ENCODE peak calls at places on chromosomes 1 and 21, in six cellular contexts. One of them, this sample, is unnamed.

GRCh38 chr1:7621334-7622219 is 149.5 kb upstream of the VAMP3 start:
- DNase-seq in nephron progenitor cell: peak; percentile 1
- DNase-seq in activated T-helper 1 cell treated with Interleukin-2 at 50 U/mL for 16 hours: no peak
- DNase-seq in adipocyte: no peak
- DNase-seq in activated CD8-positive, alpha-beta memory T cell treated with anti-CD3 and anti-CD28 coated beads for 4 hours: no peak
- DNase-seq in AG04449: no peak
- DNase-seq in this sample: no peak

GRCh38 chr1:214187152-214187900 is 93.6 kb upstream of the SMYD2 start:
- DNase-seq in nephron progenitor cell: peak; percentile 56
- DNase-seq in activated T-helper 1 cell treated with Interleukin-2 at 50 U/mL for 16 hours: no peak
- DNase-seq in adipocyte: peak; percentile 9
- DNase-seq in activated CD8-positive, alpha-beta memory T cell treated with anti-CD3 and anti-CD28 coated beads for 4 hours: no peak
- DNase-seq in AG04449: no peak
- DNase-seq in this sample: no peak

GRCh38 chr1:53625049-53625448 is 113.9 kb downstream of the GLIS1 start:
- DNase-seq in nephron progenitor cell: no peak
- DNase-seq in activated T-helper 1 cell treated with Interleukin-2 at 50 U/mL for 16 hours: no peak
- DNase-seq in adipocyte: peak; percentile 58
- DNase-seq in activated CD8-positive, alpha-beta memory T cell treated with anti-CD3 and anti-CD28 coated beads for 4 hours: no peak
- DNase-seq in AG04449: no peak
- DNase-seq in this sample: no peak

GRCh38 chr1:196732526-196732925 is 42.1 kb upstream of the CFHR3 start:
- DNase-seq in nephron progenitor cell: no peak
- DNase-seq in activated T-helper 1 cell treated with Interleukin-2 at 50 U/mL for 16 hours: no peak
- DNase-seq in adipocyte: no peak
- DNase-seq in activated CD8-positive, alpha-beta memory T cell treated with anti-CD3 and anti-CD28 coated beads for 4 hours: no peak
- DNase-seq in AG04449: no peak
- DNase-seq in this sample: no peak

GRCh38 chr1:70044832-70045231 is 160.5 kb downstream of the LRRC40 start:
- DNase-seq in nephron progenitor cell: no peak
- DNase-seq in activated T-helper 1 cell treated with Interleukin-2 at 50 U/mL for 16 hours: no peak
- DNase-seq in adipocyte: peak; percentile 34
- DNase-seq in activated CD8-positive, alpha-beta memory T cell treated with anti-CD3 and anti-CD28 coated beads for 4 hours: no peak
- DNase-seq in AG04449: peak; percentile 33
- DNase-seq in this sample: no peak

GRCh38 chr1:9459784-9460407 is 79.4 kb upstream of the SLC25A33 start:
- DNase-seq in nephron progenitor cell: no peak
- DNase-seq in activated T-helper 1 cell treated with Interleukin-2 at 50 U/mL for 16 hours: no peak
- DNase-seq in adipocyte: no peak
- DNase-seq in activated CD8-positive, alpha-beta memory T cell treated with anti-CD3 and anti-CD28 coated beads for 4 hours: no peak
- DNase-seq in AG04449: no peak
- DNase-seq in this sample: no peak

GRCh38 chr1:92493139-92493538 is 6.4 kb upstream of the GFI1 start:
- DNase-seq in nephron progenitor cell: no peak
- DNase-seq in activated T-helper 1 cell treated with Interleukin-2 at 50 U/mL for 16 hours: no peak
- DNase-seq in adipocyte: no peak
- DNase-seq in activated CD8-positive, alpha-beta memory T cell treated with anti-CD3 and anti-CD28 coated beads for 4 hours: no peak
- DNase-seq in AG04449: no peak
- DNase-seq in this sample: no peak

GRCh38 chr1:97050501-97050900 is 328.9 kb downstream of the PTBP2 start:
- DNase-seq in nephron progenitor cell: no peak
- DNase-seq in activated T-helper 1 cell treated with Interleukin-2 at 50 U/mL for 16 hours: no peak
- DNase-seq in adipocyte: peak; percentile 47
- DNase-seq in activated CD8-positive, alpha-beta memory T cell treated with anti-CD3 and anti-CD28 coated beads for 4 hours: no peak
- DNase-seq in AG04449: no peak
- DNase-seq in this sample: peak; percentile 19

GRCh38 chr21:35614412-35614901 is 445.9 kb downstream of the SETD4 start:
- DNase-seq in nephron progenitor cell: no peak
- DNase-seq in activated T-helper 1 cell treated with Interleukin-2 at 50 U/mL for 16 hours: no peak
- DNase-seq in adipocyte: peak; percentile 32
- DNase-seq in activated CD8-positive, alpha-beta memory T cell treated with anti-CD3 and anti-CD28 coated beads for 4 hours: no peak
- DNase-seq in AG04449: no peak
- DNase-seq in this sample: no peak

GRCh38 chr1:212950243-212951057 is at the start of gene VASH2:
- DNase-seq in nephron progenitor cell: peak; percentile 90
- DNase-seq in activated T-helper 1 cell treated with Interleukin-2 at 50 U/mL for 16 hours: peak; percentile 7
- DNase-seq in adipocyte: peak; percentile 96
- DNase-seq in activated CD8-positive, alpha-beta memory T cell treated with anti-CD3 and anti-CD28 coated beads for 4 hours: peak; percentile 22
- DNase-seq in AG04449: peak; percentile 7
- DNase-seq in this sample: peak; percentile 84

GRCh38 chr1:217526636-217527035 is 104.3 kb downstream of the GPATCH2 start:
- DNase-seq in nephron progenitor cell: no peak
- DNase-seq in activated T-helper 1 cell treated with Interleukin-2 at 50 U/mL for 16 hours: no peak
- DNase-seq in adipocyte: no peak
- DNase-seq in activated CD8-positive, alpha-beta memory T cell treated with anti-CD3 and anti-CD28 coated beads for 4 hours: no peak
- DNase-seq in AG04449: no peak
- DNase-seq in this sample: no peak

GRCh38 chr1:72281144-72281543 is 1.2 kb downstream of the NEGR1 start:
- DNase-seq in nephron progenitor cell: peak; percentile 1
- DNase-seq in activated T-helper 1 cell treated with Interleukin-2 at 50 U/mL for 16 hours: no peak
- DNase-seq in adipocyte: peak; percentile 11
- DNase-seq in activated CD8-positive, alpha-beta memory T cell treated with anti-CD3 and anti-CD28 coated beads for 4 hours: no peak
- DNase-seq in AG04449: no peak
- DNase-seq in this sample: peak; percentile 43

GRCh38 chr1:57835620-57836019 is 411.8 kb upstream of the DAB1 start:
- DNase-seq in nephron progenitor cell: no peak
- DNase-seq in activated T-helper 1 cell treated with Interleukin-2 at 50 U/mL for 16 hours: no peak
- DNase-seq in adipocyte: no peak
- DNase-seq in activated CD8-positive, alpha-beta memory T cell treated with anti-CD3 and anti-CD28 coated beads for 4 hours: no peak
- DNase-seq in AG04449: no peak
- DNase-seq in this sample: no peak

GRCh38 chr1:1336931-1337792 is 6.1 kb downstream of the TAS1R3 start:
- DNase-seq in nephron progenitor cell: no peak
- DNase-seq in activated T-helper 1 cell treated with Interleukin-2 at 50 U/mL for 16 hours: no peak
- DNase-seq in adipocyte: no peak
- DNase-seq in activated CD8-positive, alpha-beta memory T cell treated with anti-CD3 and anti-CD28 coated beads for 4 hours: no peak
- DNase-seq in AG04449: no peak
- DNase-seq in this sample: no peak

GRCh38 chr1:42420911-42421585 is 34.8 kb downstream of the ZMYND12 start:
- DNase-seq in nephron progenitor cell: peak; percentile 30
- DNase-seq in activated T-helper 1 cell treated with Interleukin-2 at 50 U/mL for 16 hours: no peak
- DNase-seq in adipocyte: peak; percentile 20
- DNase-seq in activated CD8-positive, alpha-beta memory T cell treated with anti-CD3 and anti-CD28 coated beads for 4 hours: no peak
- DNase-seq in AG04449: peak; percentile 87
- DNase-seq in this sample: peak; percentile 76

GRCh38 chr1:29395724-29396437 is 159.6 kb downstream of the PTPRU start:
- DNase-seq in nephron progenitor cell: no peak
- DNase-seq in activated T-helper 1 cell treated with Interleukin-2 at 50 U/mL for 16 hours: no peak
- DNase-seq in adipocyte: no peak
- DNase-seq in activated CD8-positive, alpha-beta memory T cell treated with anti-CD3 and anti-CD28 coated beads for 4 hours: no peak
- DNase-seq in AG04449: no peak
- DNase-seq in this sample: no peak

GRCh38 chr1:64912191-64912590 is 54.2 kb downstream of the JAK1 start:
- DNase-seq in nephron progenitor cell: no peak
- DNase-seq in activated T-helper 1 cell treated with Interleukin-2 at 50 U/mL for 16 hours: no peak
- DNase-seq in adipocyte: no peak
- DNase-seq in activated CD8-positive, alpha-beta memory T cell treated with anti-CD3 and anti-CD28 coated beads for 4 hours: no peak
- DNase-seq in AG04449: no peak
- DNase-seq in this sample: no peak

GRCh38 chr1:10625554-10625953 is 150.8 kb downstream of the PEX14 start:
- DNase-seq in nephron progenitor cell: no peak
- DNase-seq in activated T-helper 1 cell treated with Interleukin-2 at 50 U/mL for 16 hours: no peak
- DNase-seq in adipocyte: no peak
- DNase-seq in activated CD8-positive, alpha-beta memory T cell treated with anti-CD3 and anti-CD28 coated beads for 4 hours: no peak
- DNase-seq in AG04449: no peak
- DNase-seq in this sample: no peak

GRCh38 chr1:179591592-179592580 is at the start of gene TDRD5:
- DNase-seq in nephron progenitor cell: no peak
- DNase-seq in activated T-helper 1 cell treated with Interleukin-2 at 50 U/mL for 16 hours: no peak
- DNase-seq in adipocyte: no peak
- DNase-seq in activated CD8-positive, alpha-beta memory T cell treated with anti-CD3 and anti-CD28 coated beads for 4 hours: no peak
- DNase-seq in AG04449: no peak
- DNase-seq in this sample: no peak

GRCh38 chr1:157403203-157403602 is 149.1 kb downstream of the FCRL5 start:
- DNase-seq in nephron progenitor cell: no peak
- DNase-seq in activated T-helper 1 cell treated with Interleukin-2 at 50 U/mL for 16 hours: no peak
- DNase-seq in adipocyte: no peak
- DNase-seq in activated CD8-positive, alpha-beta memory T cell treated with anti-CD3 and anti-CD28 coated beads for 4 hours: no peak
- DNase-seq in AG04449: no peak
- DNase-seq in this sample: no peak

GRCh38 chr1:90143522-90144050 is 148.7 kb downstream of the ZNF326 start:
- DNase-seq in nephron progenitor cell: no peak
- DNase-seq in activated T-helper 1 cell treated with Interleukin-2 at 50 U/mL for 16 hours: no peak
- DNase-seq in adipocyte: no peak
- DNase-seq in activated CD8-positive, alpha-beta memory T cell treated with anti-CD3 and anti-CD28 coated beads for 4 hours: no peak
- DNase-seq in AG04449: no peak
- DNase-seq in this sample: no peak

GRCh38 chr21:41973861-41974751 is 20.3 kb upstream of the C2CD2 start:
- DNase-seq in nephron progenitor cell: no peak
- DNase-seq in activated T-helper 1 cell treated with Interleukin-2 at 50 U/mL for 16 hours: no peak
- DNase-seq in adipocyte: no peak
- DNase-seq in activated CD8-positive, alpha-beta memory T cell treated with anti-CD3 and anti-CD28 coated beads for 4 hours: no peak
- DNase-seq in AG04449: no peak
- DNase-seq in this sample: no peak

GRCh38 chr1:175188936-175189335 is 3.6 kb downstream of the KIAA0040 start:
- DNase-seq in nephron progenitor cell: no peak
- DNase-seq in activated T-helper 1 cell treated with Interleukin-2 at 50 U/mL for 16 hours: peak; percentile 35
- DNase-seq in adipocyte: no peak
- DNase-seq in activated CD8-positive, alpha-beta memory T cell treated with anti-CD3 and anti-CD28 coated beads for 4 hours: peak; percentile 38
- DNase-seq in AG04449: no peak
- DNase-seq in this sample: no peak

GRCh38 chr1:169018751-169019150 is 87.7 kb upstream of the ATP1B1 start:
- DNase-seq in nephron progenitor cell: no peak
- DNase-seq in activated T-helper 1 cell treated with Interleukin-2 at 50 U/mL for 16 hours: no peak
- DNase-seq in adipocyte: no peak
- DNase-seq in activated CD8-positive, alpha-beta memory T cell treated with anti-CD3 and anti-CD28 coated beads for 4 hours: no peak
- DNase-seq in AG04449: no peak
- DNase-seq in this sample: no peak

GRCh38 chr1:170168263-170168662 is 22.5 kb downstream of the NTMT2 start:
- DNase-seq in nephron progenitor cell: no peak
- DNase-seq in activated T-helper 1 cell treated with Interleukin-2 at 50 U/mL for 16 hours: no peak
- DNase-seq in adipocyte: peak; percentile 79
- DNase-seq in activated CD8-positive, alpha-beta memory T cell treated with anti-CD3 and anti-CD28 coated beads for 4 hours: no peak
- DNase-seq in AG04449: peak; percentile 21
- DNase-seq in this sample: no peak

GRCh38 chr1:239126881-239127280 is 259.5 kb upstream of the CHRM3 start:
- DNase-seq in nephron progenitor cell: no peak
- DNase-seq in activated T-helper 1 cell treated with Interleukin-2 at 50 U/mL for 16 hours: no peak
- DNase-seq in adipocyte: peak; percentile 7
- DNase-seq in activated CD8-positive, alpha-beta memory T cell treated with anti-CD3 and anti-CD28 coated beads for 4 hours: no peak
- DNase-seq in AG04449: no peak
- DNase-seq in this sample: peak; percentile 57

GRCh38 chr1:112544011-112544688 is 35.4 kb downstream of the WNT2B start:
- DNase-seq in nephron progenitor cell: no peak
- DNase-seq in activated T-helper 1 cell treated with Interleukin-2 at 50 U/mL for 16 hours: no peak
- DNase-seq in adipocyte: peak; percentile 82
- DNase-seq in activated CD8-positive, alpha-beta memory T cell treated with anti-CD3 and anti-CD28 coated beads for 4 hours: no peak
- DNase-seq in AG04449: peak; percentile 87
- DNase-seq in this sample: no peak

GRCh38 chr1:209641216-209642181 is 10.7 kb downstream of the LAMB3 start:
- DNase-seq in nephron progenitor cell: no peak
- DNase-seq in activated T-helper 1 cell treated with Interleukin-2 at 50 U/mL for 16 hours: no peak
- DNase-seq in adipocyte: no peak
- DNase-seq in activated CD8-positive, alpha-beta memory T cell treated with anti-CD3 and anti-CD28 coated beads for 4 hours: no peak
- DNase-seq in AG04449: no peak
- DNase-seq in this sample: peak; percentile 93

GRCh38 chr21:41965447-41966340 is 11.9 kb upstream of the C2CD2 start:
- DNase-seq in nephron progenitor cell: no peak
- DNase-seq in activated T-helper 1 cell treated with Interleukin-2 at 50 U/mL for 16 hours: no peak
- DNase-seq in adipocyte: no peak
- DNase-seq in activated CD8-positive, alpha-beta memory T cell treated with anti-CD3 and anti-CD28 coated beads for 4 hours: no peak
- DNase-seq in AG04449: no peak
- DNase-seq in this sample: no peak

GRCh38 chr1:119742193-119742592 is 26.5 kb downstream of the HMGCS2 start:
- DNase-seq in nephron progenitor cell: no peak
- DNase-seq in activated T-helper 1 cell treated with Interleukin-2 at 50 U/mL for 16 hours: no peak
- DNase-seq in adipocyte: peak; percentile 63
- DNase-seq in activated CD8-positive, alpha-beta memory T cell treated with anti-CD3 and anti-CD28 coated beads for 4 hours: no peak
- DNase-seq in AG04449: peak; percentile 19
- DNase-seq in this sample: no peak

GRCh38 chr1:58896211-58897183 is 112.7 kb upstream of the JUN start:
- DNase-seq in nephron progenitor cell: no peak
- DNase-seq in activated T-helper 1 cell treated with Interleukin-2 at 50 U/mL for 16 hours: no peak
- DNase-seq in adipocyte: no peak
- DNase-seq in activated CD8-positive, alpha-beta memory T cell treated with anti-CD3 and anti-CD28 coated beads for 4 hours: no peak
- DNase-seq in AG04449: no peak
- DNase-seq in this sample: no peak

GRCh38 chr1:173353346-173353745 is 123.8 kb upstream of the PRDX6 start:
- DNase-seq in nephron progenitor cell: no peak
- DNase-seq in activated T-helper 1 cell treated with Interleukin-2 at 50 U/mL for 16 hours: no peak
- DNase-seq in adipocyte: no peak
- DNase-seq in activated CD8-positive, alpha-beta memory T cell treated with anti-CD3 and anti-CD28 coated beads for 4 hours: no peak
- DNase-seq in AG04449: no peak
- DNase-seq in this sample: no peak

GRCh38 chr1:2250721-2251281 is 22.7 kb downstream of the SKI start:
- DNase-seq in nephron progenitor cell: no peak
- DNase-seq in activated T-helper 1 cell treated with Interleukin-2 at 50 U/mL for 16 hours: no peak
- DNase-seq in adipocyte: no peak
- DNase-seq in activated CD8-positive, alpha-beta memory T cell treated with anti-CD3 and anti-CD28 coated beads for 4 hours: no peak
- DNase-seq in AG04449: no peak
- DNase-seq in this sample: no peak

GRCh38 chr21:35628331-35628730 is 432.0 kb downstream of the SETD4 start:
- DNase-seq in nephron progenitor cell: no peak
- DNase-seq in activated T-helper 1 cell treated with Interleukin-2 at 50 U/mL for 16 hours: no peak
- DNase-seq in adipocyte: peak; percentile 36
- DNase-seq in activated CD8-positive, alpha-beta memory T cell treated with anti-CD3 and anti-CD28 coated beads for 4 hours: no peak
- DNase-seq in AG04449: no peak
- DNase-seq in this sample: no peak

GRCh38 chr1:202281316-202282016 is 60.3 kb downstream of the UBE2T start:
- DNase-seq in nephron progenitor cell: no peak
- DNase-seq in activated T-helper 1 cell treated with Interleukin-2 at 50 U/mL for 16 hours: no peak
- DNase-seq in adipocyte: peak; percentile 39
- DNase-seq in activated CD8-positive, alpha-beta memory T cell treated with anti-CD3 and anti-CD28 coated beads for 4 hours: no peak
- DNase-seq in AG04449: peak; percentile 40
- DNase-seq in this sample: no peak

GRCh38 chr1:46274224-46275029 is 26.9 kb downstream of the RAD54L start:
- DNase-seq in nephron progenitor cell: no peak
- DNase-seq in activated T-helper 1 cell treated with Interleukin-2 at 50 U/mL for 16 hours: no peak
- DNase-seq in adipocyte: no peak
- DNase-seq in activated CD8-positive, alpha-beta memory T cell treated with anti-CD3 and anti-CD28 coated beads for 4 hours: no peak
- DNase-seq in AG04449: no peak
- DNase-seq in this sample: no peak

GRCh38 chr1:228944991-228945390 is 209.7 kb downstream of the RHOU start:
- DNase-seq in nephron progenitor cell: no peak
- DNase-seq in activated T-helper 1 cell treated with Interleukin-2 at 50 U/mL for 16 hours: no peak
- DNase-seq in adipocyte: peak; percentile 13
- DNase-seq in activated CD8-positive, alpha-beta memory T cell treated with anti-CD3 and anti-CD28 coated beads for 4 hours: no peak
- DNase-seq in AG04449: no peak
- DNase-seq in this sample: no peak

GRCh38 chr1:22025368-22026154 is 24.1 kb downstream of the CELA3A start:
- DNase-seq in nephron progenitor cell: peak; percentile 83
- DNase-seq in activated T-helper 1 cell treated with Interleukin-2 at 50 U/mL for 16 hours: peak; percentile 81
- DNase-seq in adipocyte: peak; percentile 95
- DNase-seq in activated CD8-positive, alpha-beta memory T cell treated with anti-CD3 and anti-CD28 coated beads for 4 hours: peak; percentile 86
- DNase-seq in AG04449: no peak
- DNase-seq in this sample: peak; percentile 82

GRCh38 chr1:24903955-24904730 is 25.9 kb downstream of the RUNX3 start:
- DNase-seq in nephron progenitor cell: no peak
- DNase-seq in activated T-helper 1 cell treated with Interleukin-2 at 50 U/mL for 16 hours: no peak
- DNase-seq in adipocyte: no peak
- DNase-seq in activated CD8-positive, alpha-beta memory T cell treated with anti-CD3 and anti-CD28 coated beads for 4 hours: no peak
- DNase-seq in AG04449: no peak
- DNase-seq in this sample: no peak

GRCh38 chr1:28592314-28593071 is 428 bp downstream of the RAB42 start:
- DNase-seq in nephron progenitor cell: peak; percentile 64
- DNase-seq in activated T-helper 1 cell treated with Interleukin-2 at 50 U/mL for 16 hours: no peak
- DNase-seq in adipocyte: peak; percentile 53
- DNase-seq in activated CD8-positive, alpha-beta memory T cell treated with anti-CD3 and anti-CD28 coated beads for 4 hours: no peak
- DNase-seq in AG04449: no peak
- DNase-seq in this sample: no peak

This sample was measured in globus pallidus.